ENCODE peak calls at places on chromosome 13, in six cellular contexts. One of them, this sample, is unnamed.
A peak's percentile ranks its signal among the peaks of the same experiment; 100 is the strongest.

GRCh38 chr13:61777281-61777680 is 361.6 kb upstream of the PCDH20 start:
- DNase-seq in endothelial cell of umbilical vein: no peak
- DNase-seq in transverse colon: no peak
- DNase-seq in vagina: no peak
- DNase-seq in H1: no peak
- DNase-seq in HepG2: no peak
- DNase-seq in this sample: no peak

GRCh38 chr13:60398949-60399589 is 2.0 kb downstream of the TDRD3 start:
- DNase-seq in endothelial cell of umbilical vein: peak; percentile 71
- DNase-seq in transverse colon: peak; percentile 20
- DNase-seq in vagina: no peak
- DNase-seq in H1: no peak
- DNase-seq in HepG2: no peak
- DNase-seq in this sample: peak; percentile 30

GRCh38 chr13:105063676-105064075 is 1471.8 kb downstream of the EFNB2 start:
- DNase-seq in endothelial cell of umbilical vein: peak; percentile 4
- DNase-seq in transverse colon: no peak
- DNase-seq in vagina: no peak
- DNase-seq in H1: no peak
- DNase-seq in HepG2: no peak
- DNase-seq in this sample: no peak

GRCh38 chr13:50574731-50575130 is 268.8 kb downstream of the DLEU7 start:
- DNase-seq in endothelial cell of umbilical vein: no peak
- DNase-seq in transverse colon: no peak
- DNase-seq in vagina: no peak
- DNase-seq in H1: no peak
- DNase-seq in HepG2: no peak
- DNase-seq in this sample: no peak

GRCh38 chr13:75364131-75364713 is 117.7 kb downstream of the TBC1D4 start:
- DNase-seq in endothelial cell of umbilical vein: peak; percentile 42
- DNase-seq in transverse colon: no peak
- DNase-seq in vagina: no peak
- DNase-seq in H1: no peak
- DNase-seq in HepG2: no peak
- DNase-seq in this sample: no peak

GRCh38 chr13:65808061-65808460 is 1422.1 kb downstream of the PCDH9 start:
- DNase-seq in endothelial cell of umbilical vein: no peak
- DNase-seq in transverse colon: no peak
- DNase-seq in vagina: no peak
- DNase-seq in H1: no peak
- DNase-seq in HepG2: no peak
- DNase-seq in this sample: no peak

GRCh38 chr13:28448959-28449358 is 46.0 kb downstream of the FLT1 start:
- DNase-seq in endothelial cell of umbilical vein: no peak
- DNase-seq in transverse colon: no peak
- DNase-seq in vagina: no peak
- DNase-seq in H1: no peak
- DNase-seq in HepG2: no peak
- DNase-seq in this sample: no peak

GRCh38 chr13:75372517-75372916 is 109.5 kb downstream of the TBC1D4 start:
- DNase-seq in endothelial cell of umbilical vein: peak; percentile 55
- DNase-seq in transverse colon: no peak
- DNase-seq in vagina: no peak
- DNase-seq in H1: no peak
- DNase-seq in HepG2: peak; percentile 44
- DNase-seq in this sample: no peak

GRCh38 chr13:87538366-87539052 is 132.7 kb upstream of the SLITRK5 start:
- DNase-seq in endothelial cell of umbilical vein: no peak
- DNase-seq in transverse colon: no peak
- DNase-seq in vagina: no peak
- DNase-seq in H1: no peak
- DNase-seq in HepG2: no peak
- DNase-seq in this sample: no peak

GRCh38 chr13:95355491-95355890 is 54.2 kb upstream of the ABCC4 start:
- DNase-seq in endothelial cell of umbilical vein: peak; percentile 60
- DNase-seq in transverse colon: no peak
- DNase-seq in vagina: no peak
- DNase-seq in H1: no peak
- DNase-seq in HepG2: no peak
- DNase-seq in this sample: no peak

GRCh38 chr13:113958373-113958772 is 15.5 kb downstream of the C13orf46 start:
- DNase-seq in endothelial cell of umbilical vein: no peak
- DNase-seq in transverse colon: no peak
- DNase-seq in vagina: no peak
- DNase-seq in H1: no peak
- DNase-seq in HepG2: no peak
- DNase-seq in this sample: no peak

GRCh38 chr13:109275390-109275789 is 511.0 kb downstream of the IRS2 start:
- DNase-seq in endothelial cell of umbilical vein: no peak
- DNase-seq in transverse colon: no peak
- DNase-seq in vagina: no peak
- DNase-seq in H1: no peak
- DNase-seq in HepG2: no peak
- DNase-seq in this sample: no peak

GRCh38 chr13:32796754-32797153 is 210.5 kb downstream of the PDS5B start:
- DNase-seq in endothelial cell of umbilical vein: no peak
- DNase-seq in transverse colon: no peak
- DNase-seq in vagina: no peak
- DNase-seq in H1: no peak
- DNase-seq in HepG2: no peak
- DNase-seq in this sample: no peak

GRCh38 chr13:35025314-35025713 is 83.2 kb downstream of the NBEA start:
- DNase-seq in endothelial cell of umbilical vein: no peak
- DNase-seq in transverse colon: no peak
- DNase-seq in vagina: no peak
- DNase-seq in H1: no peak
- DNase-seq in HepG2: no peak
- DNase-seq in this sample: no peak

GRCh38 chr13:98445340-98446233 is 131.3 kb downstream of the STK24 start:
- DNase-seq in endothelial cell of umbilical vein: peak; percentile 64
- DNase-seq in transverse colon: peak; percentile 80
- DNase-seq in vagina: no peak
- DNase-seq in H1: peak; percentile 96
- DNase-seq in HepG2: peak; percentile 42
- DNase-seq in this sample: peak; percentile 79

GRCh38 chr13:113117335-113117872 is 5.2 kb upstream of the F10 start:
- DNase-seq in endothelial cell of umbilical vein: no peak
- DNase-seq in transverse colon: no peak
- DNase-seq in vagina: no peak
- DNase-seq in H1: no peak
- DNase-seq in HepG2: no peak
- DNase-seq in this sample: peak; percentile 17

GRCh38 chr13:30802501-30802900 is 67.2 kb downstream of the ALOX5AP start:
- DNase-seq in endothelial cell of umbilical vein: no peak
- DNase-seq in transverse colon: no peak
- DNase-seq in vagina: no peak
- DNase-seq in H1: no peak
- DNase-seq in HepG2: no peak
- DNase-seq in this sample: no peak

GRCh38 chr13:98521461-98521860 is 55.4 kb downstream of the STK24 start:
- DNase-seq in endothelial cell of umbilical vein: no peak
- DNase-seq in transverse colon: no peak
- DNase-seq in vagina: no peak
- DNase-seq in H1: no peak
- DNase-seq in HepG2: no peak
- DNase-seq in this sample: no peak

GRCh38 chr13:113647351-113648217 is 10.4 kb downstream of the ATP4B start:
- DNase-seq in endothelial cell of umbilical vein: peak; percentile 49
- DNase-seq in transverse colon: peak; percentile 94
- DNase-seq in vagina: no peak
- DNase-seq in H1: no peak
- DNase-seq in HepG2: no peak
- DNase-seq in this sample: peak; percentile 96

GRCh38 chr13:94412870-94413269 is 66.6 kb downstream of the DCT start:
- DNase-seq in endothelial cell of umbilical vein: no peak
- DNase-seq in transverse colon: no peak
- DNase-seq in vagina: no peak
- DNase-seq in H1: no peak
- DNase-seq in HepG2: no peak
- DNase-seq in this sample: no peak

GRCh38 chr13:30870049-30870884 is 35.8 kb upstream of the MEDAG start:
- DNase-seq in endothelial cell of umbilical vein: peak; percentile 99
- DNase-seq in transverse colon: peak; percentile 55
- DNase-seq in vagina: peak; percentile 93
- DNase-seq in H1: peak; percentile 67
- DNase-seq in HepG2: no peak
- DNase-seq in this sample: peak; percentile 42

GRCh38 chr13:98264877-98265276 is 87.8 kb upstream of the RNF113B start:
- DNase-seq in endothelial cell of umbilical vein: no peak
- DNase-seq in transverse colon: no peak
- DNase-seq in vagina: no peak
- DNase-seq in H1: no peak
- DNase-seq in HepG2: no peak
- DNase-seq in this sample: no peak

GRCh38 chr13:25945596-25945995 is 106.2 kb downstream of the SHISA2 start:
- DNase-seq in endothelial cell of umbilical vein: no peak
- DNase-seq in transverse colon: no peak
- DNase-seq in vagina: no peak
- DNase-seq in H1: no peak
- DNase-seq in HepG2: no peak
- DNase-seq in this sample: no peak

GRCh38 chr13:105847532-105848295 is 687.7 kb downstream of the EFNB2 start:
- DNase-seq in endothelial cell of umbilical vein: peak; percentile 73
- DNase-seq in transverse colon: no peak
- DNase-seq in vagina: no peak
- DNase-seq in H1: no peak
- DNase-seq in HepG2: no peak
- DNase-seq in this sample: no peak

GRCh38 chr13:48647625-48648024 is 6.1 kb upstream of the CYSLTR2 start:
- DNase-seq in endothelial cell of umbilical vein: no peak
- DNase-seq in transverse colon: peak; percentile 27
- DNase-seq in vagina: no peak
- DNase-seq in H1: no peak
- DNase-seq in HepG2: peak; percentile 34
- DNase-seq in this sample: no peak

GRCh38 chr13:111005808-111006494 is 91.1 kb upstream of the ANKRD10 start:
- DNase-seq in endothelial cell of umbilical vein: peak; percentile 84
- DNase-seq in transverse colon: peak; percentile 17
- DNase-seq in vagina: no peak
- DNase-seq in H1: no peak
- DNase-seq in HepG2: no peak
- DNase-seq in this sample: peak; percentile 42

GRCh38 chr13:111005364-111005763 is 90.5 kb upstream of the ANKRD10 start:
- DNase-seq in endothelial cell of umbilical vein: no peak
- DNase-seq in transverse colon: no peak
- DNase-seq in vagina: no peak
- DNase-seq in H1: no peak
- DNase-seq in HepG2: no peak
- DNase-seq in this sample: no peak

GRCh38 chr13:111007209-111007608 is 92.3 kb upstream of the ANKRD10 start:
- DNase-seq in endothelial cell of umbilical vein: no peak
- DNase-seq in transverse colon: no peak
- DNase-seq in vagina: no peak
- DNase-seq in H1: no peak
- DNase-seq in HepG2: no peak
- DNase-seq in this sample: no peak

GRCh38 chr13:111008351-111008750 is 93.5 kb upstream of the ANKRD10 start:
- DNase-seq in endothelial cell of umbilical vein: no peak
- DNase-seq in transverse colon: no peak
- DNase-seq in vagina: no peak
- DNase-seq in H1: no peak
- DNase-seq in HepG2: no peak
- DNase-seq in this sample: no peak

GRCh38 chr13:111006508-111007031 is 91.7 kb upstream of the ANKRD10 start:
- DNase-seq in endothelial cell of umbilical vein: peak; percentile 77
- DNase-seq in transverse colon: peak; percentile 55
- DNase-seq in vagina: no peak
- DNase-seq in H1: no peak
- DNase-seq in HepG2: no peak
- DNase-seq in this sample: no peak
- H3K4me3 ChIP-seq in endothelial cell of umbilical vein: no peak overlapping the region
- H3K4me3 ChIP-seq in transverse colon: no peak overlapping the region
- H3K4me3 ChIP-seq in vagina: peak overlapping the region; percentile 4
- H3K4me3 ChIP-seq in H1: no peak overlapping the region
- H3K4me3 ChIP-seq in HepG2: no peak overlapping the region
- H3K4me3 ChIP-seq in this sample: no peak overlapping the region

GRCh38 chr13:73321039-73321438 is 262.2 kb downstream of the KLF5 start:
- DNase-seq in endothelial cell of umbilical vein: no peak
- DNase-seq in transverse colon: no peak
- DNase-seq in vagina: no peak
- DNase-seq in H1: no peak
- DNase-seq in HepG2: no peak
- DNase-seq in this sample: no peak

GRCh38 chr13:73317140-73317539 is 258.3 kb downstream of the KLF5 start:
- DNase-seq in endothelial cell of umbilical vein: no peak
- DNase-seq in transverse colon: no peak
- DNase-seq in vagina: no peak
- DNase-seq in H1: no peak
- DNase-seq in HepG2: no peak
- DNase-seq in this sample: no peak
- TF ChIP-seq POLR2AphosphoS5 in endothelial cell of umbilical vein: no peak
- TF ChIP-seq POLR2AphosphoS5 in transverse colon: no peak
- TF ChIP-seq POLR2AphosphoS5 in vagina: no peak
- TF ChIP-seq POLR2AphosphoS5 in H1: no peak
- TF ChIP-seq POLR2AphosphoS5 in HepG2: no peak
- TF ChIP-seq POLR2AphosphoS5 in this sample: no peak

GRCh38 chr13:37681295-37682032 is 82.9 kb upstream of the POSTN start:
- DNase-seq in endothelial cell of umbilical vein: peak; percentile 95
- DNase-seq in transverse colon: no peak
- DNase-seq in vagina: no peak
- DNase-seq in H1: no peak
- DNase-seq in HepG2: no peak
- DNase-seq in this sample: no peak
- TF ChIP-seq CTCF in endothelial cell of umbilical vein: no peak
- TF ChIP-seq CTCF in transverse colon: no peak
- TF ChIP-seq CTCF in vagina: no peak
- TF ChIP-seq CTCF in H1: no peak
- TF ChIP-seq CTCF in HepG2: no peak
- TF ChIP-seq CTCF in this sample: no peak

DNA sequence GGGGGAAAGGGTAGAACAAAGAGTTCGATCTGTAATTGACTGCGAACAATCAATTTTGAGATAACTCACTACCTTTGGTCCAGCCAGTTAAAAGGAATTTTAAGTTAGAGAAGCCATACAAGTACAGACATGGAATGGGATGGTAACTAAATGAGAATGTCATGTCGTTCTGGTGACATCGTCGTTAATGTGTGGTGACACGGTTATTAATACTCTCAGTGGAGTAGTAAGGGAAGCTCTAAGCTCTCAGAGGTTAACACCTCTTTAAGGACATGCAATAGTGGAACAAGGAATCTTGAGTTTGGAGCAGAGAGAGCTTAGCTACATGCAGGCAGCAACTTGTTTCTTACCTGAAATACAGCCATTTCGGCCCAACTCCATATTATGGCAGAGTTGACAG is 154.9 kb upstream of the KLF12 start:
- DNase-seq in endothelial cell of umbilical vein: no peak
- DNase-seq in transverse colon: no peak
- DNase-seq in vagina: no peak
- DNase-seq in H1: no peak
- DNase-seq in HepG2: no peak
- DNase-seq in this sample: no peak
- H3K4me3 ChIP-seq in endothelial cell of umbilical vein: no peak overlapping the region
- H3K4me3 ChIP-seq in transverse colon: no peak overlapping the region
- H3K4me3 ChIP-seq in vagina: no peak overlapping the region
- H3K4me3 ChIP-seq in H1: no peak overlapping the region
- H3K4me3 ChIP-seq in HepG2: no peak overlapping the region
- H3K4me3 ChIP-seq in this sample: no peak overlapping the region

GRCh38 chr13:44237276-44237767 is 136.3 kb upstream of the SERP2 start:
- DNase-seq in endothelial cell of umbilical vein: peak; percentile 97
- DNase-seq in transverse colon: peak; percentile 47
- DNase-seq in vagina: no peak
- DNase-seq in H1: no peak
- DNase-seq in HepG2: no peak
- DNase-seq in this sample: no peak
- TF ChIP-seq POLR2AphosphoS5 in endothelial cell of umbilical vein: peak; percentile 87
- TF ChIP-seq POLR2AphosphoS5 in transverse colon: peak; percentile 62
- TF ChIP-seq POLR2AphosphoS5 in vagina: peak; percentile 52
- TF ChIP-seq POLR2AphosphoS5 in H1: no peak
- TF ChIP-seq POLR2AphosphoS5 in HepG2: no peak
- TF ChIP-seq POLR2AphosphoS5 in this sample: peak; percentile 98

This sample was measured in stomach.